ENCODE peak calls at places on chromosomes 11 and 22, in ten cellular contexts. H is stomach, I is ovary, K is H1, U is A549, D is SK-N-SH, J is esophagus muscularis mucosa, E is K562, A is tibial nerve, S is sigmoid colon. O is an unnamed sample.

GRCh38 chr11:15327786-15328231 is 213.1 kb downstream of the INSC start:
- DNase-seq in D (peak), I (peak), S (no peak), H (peak), U (peak), A (peak), E (peak), K (peak), J (peak), O (no peak)

GRCh38 chr22:37544955-37545702 is 15.2 kb upstream of the CDC42EP1 start:
- DNase-seq in S (peak), D (peak), I (peak), K (peak), H (peak), E (peak), A (no peak), U (peak), J (no peak), O (peak)

GRCh38 chr11:3127706-3128355 is 37.3 kb downstream of the OSBPL5 start:
- DNase-seq in U (no peak), S (no peak), H (no peak), E (no peak), A (no peak), D (no peak), I (peak), K (no peak), J (no peak), O (no peak)

GRCh38 chr11:117220568-117220967 is 11.3 kb downstream of the PCSK7 start:
- DNase-seq in S (peak), I (peak), E (no peak), K (no peak), J (no peak), H (no peak), A (no peak), D (no peak), U (no peak), O (peak)

GRCh38 chr11:117444256-117445096 is 116.8 kb downstream of the CEP164 start:
- DNase-seq in S (no peak), D (peak), K (no peak), I (no peak), E (no peak), J (no peak), H (no peak), A (no peak), U (no peak), O (no peak)

GRCh38 chr11:108239076-108239475 is 16.2 kb downstream of the ATM start:
- DNase-seq in H (no peak), U (no peak), D (no peak), K (no peak), E (no peak), S (no peak), J (no peak), A (no peak), I (no peak), O (no peak)

GRCh38 chr11:14764899-14765527 is 121.4 kb downstream of the PDE3B start:
- DNase-seq in K (no peak), D (peak), U (no peak), J (no peak), E (peak), H (no peak), S (no peak), I (no peak), A (no peak), O (no peak)

GRCh38 chr11:1652778-1653540 is 23.4 kb downstream of the KRTAP5-5 start:
- DNase-seq in D (peak), K (peak), S (peak), I (peak), U (peak), E (peak), H (peak), J (no peak), A (peak), O (peak)

GRCh38 chr11:92226331-92227232 is 2.0 kb downstream of the FAT3 start:
- DNase-seq in K (peak), S (no peak), I (peak), U (no peak), H (no peak), E (no peak), A (no peak), J (no peak), D (peak), O (no peak)

GRCh38 chr11:32029721-32030120 is 61.2 kb upstream of the RCN1 start:
- DNase-seq in I (no peak), D (no peak), S (no peak), E (no peak), U (no peak), J (no peak), H (no peak), K (no peak), A (no peak), O (no peak)

GRCh38 chr11:36060926-36061325 is 117.1 kb downstream of the LDLRAD3 start:
- DNase-seq in J (no peak), U (no peak), K (no peak), E (no peak), I (no peak), S (no peak), A (no peak), H (no peak), D (no peak), O (no peak)

GRCh38 chr22:29766632-29767288 is at the start of gene ZMAT5:
- DNase-seq in H (peak), D (peak), U (peak), S (peak), E (peak), J (peak), A (peak), I (peak), K (peak), O (peak)

GRCh38 chr11:130622126-130622525 is 173.7 kb downstream of the ADAMTS15 start:
- DNase-seq in S (no peak), E (no peak), D (no peak), A (no peak), K (no peak), H (no peak), I (no peak), U (no peak), J (no peak), O (no peak)

GRCh38 chr11:117419136-117419914 is 91.7 kb downstream of the CEP164 start:
- DNase-seq in J (no peak), S (peak), K (no peak), H (no peak), U (no peak), E (no peak), I (no peak), D (no peak), A (no peak), O (no peak)

GRCh38 chr11:66951927-66952337 is 6.3 kb downstream of the PC start:
- DNase-seq in K (no peak), E (no peak), D (peak), I (no peak), H (peak), A (no peak), J (no peak), S (no peak), U (no peak), O (no peak)

GRCh38 chr11:62574363-62575057 is 819 bp upstream of the EEF1G start:
- DNase-seq in E (peak), J (no peak), I (peak), K (no peak), H (peak), D (peak), A (no peak), S (no peak), U (no peak), O (no peak)

GRCh38 chr11:78295991-78296930 is 107.5 kb downstream of the USP35 start:
- DNase-seq in E (peak), I (no peak), U (no peak), A (no peak), D (no peak), S (no peak), K (no peak), J (no peak), H (no peak), O (no peak)

GRCh38 chr11:118640332-118641154 is 33.1 kb downstream of the PHLDB1 start:
- DNase-seq in E (no peak), H (no peak), J (no peak), D (peak), U (no peak), I (peak), A (no peak), K (no peak), S (no peak), O (no peak)

GRCh38 chr11:96464695-96465307 is 75.0 kb downstream of the JRKL start:
- DNase-seq in J (no peak), D (peak), H (no peak), U (peak), K (no peak), E (peak), A (no peak), I (no peak), S (no peak), O (no peak)

GRCh38 chr22:44261861-44262595 is 50.7 kb downstream of the SHISAL1 start:
- DNase-seq in E (peak), K (no peak), D (peak), S (peak), A (no peak), J (no peak), I (peak), H (no peak), U (no peak), O (peak)

GRCh38 chr11:67671211-67671520 is 3.3 kb downstream of the ALDH3B2 start:
- DNase-seq in J (no peak), K (no peak), D (peak), H (no peak), A (no peak), I (no peak), U (no peak), S (no peak), E (no peak), O (no peak)

GRCh38 chr22:25650834-25651233 is 86.4 kb downstream of the GRK3 start:
- DNase-seq in D (no peak), E (no peak), H (no peak), U (no peak), S (no peak), A (no peak), J (no peak), K (no peak), I (no peak), O (no peak)

GRCh38 chr11:81772161-81772560 is 961.5 kb downstream of the FAM181B start:
- DNase-seq in H (no peak), K (no peak), J (no peak), E (no peak), D (peak), A (no peak), U (no peak), I (no peak), S (no peak), O (no peak)

GRCh38 chr22:40220316-40221054 is 42.8 kb downstream of the TNRC6B start:
- DNase-seq in E (no peak), J (no peak), D (no peak), S (no peak), A (no peak), U (no peak), H (no peak), I (peak), K (no peak), O (no peak)

GRCh38 chr11:2531277-2531986 is 86.6 kb downstream of the KCNQ1 start:
- DNase-seq in U (peak), A (peak), K (peak), D (peak), I (peak), J (no peak), H (peak), S (peak), E (peak), O (no peak)

GRCh38 chr11:77003954-77004353 is 30.2 kb upstream of the B3GNT6 start:
- DNase-seq in K (no peak), U (no peak), I (no peak), D (no peak), A (no peak), S (no peak), E (no peak), H (no peak), J (peak), O (no peak)

GRCh38 chr11:61756452-61757212 is 4.2 kb downstream of the MYRF start:
- DNase-seq in K (no peak), I (no peak), A (no peak), D (no peak), J (no peak), E (peak), S (no peak), U (peak), H (peak), O (no peak)

GRCh38 chr11:114280696-114281095 is 15.5 kb upstream of the NNMT start:
- DNase-seq in H (peak), E (peak), S (peak), A (no peak), K (peak), I (peak), D (peak), J (peak), U (peak), O (no peak)

GRCh38 chr22:46986788-46987187 is 224.3 kb downstream of the TBC1D22A start:
- DNase-seq in K (no peak), E (no peak), S (no peak), H (no peak), J (no peak), I (no peak), D (no peak), U (no peak), A (no peak), O (no peak)

GRCh38 chr11:129364143-129364654 is 11.4 kb upstream of the BARX2 start:
- DNase-seq in A (no peak), I (peak), H (peak), E (peak), J (no peak), U (peak), D (peak), S (peak), K (peak), O (no peak)
- TF ChIP-seq EP300 in A (no peak), I (no peak), H (no peak), E (no peak), J (no peak), U (no peak), D (no peak), S (no peak), K (no peak), O (no peak)

GRCh38 chr11:26332572-26332915 is 614 bp downstream of the ANO3 start:
- DNase-seq in H (no peak), U (no peak), S (no peak), K (no peak), A (no peak), D (no peak), I (no peak), E (no peak), J (no peak), O (no peak)
- TF ChIP-seq EP300 in H (no peak), U (no peak), S (no peak), K (no peak), A (no peak), D (no peak), I (no peak), E (no peak), J (no peak), O (no peak)

GRCh38 chr11:65210361-65210731 is 28.6 kb downstream of the CAPN1 start:
- DNase-seq in I (no peak), S (peak), D (no peak), U (no peak), E (no peak), A (no peak), J (no peak), H (peak), K (no peak), O (no peak)

GRCh38 chr11:65212226-65212801 is 30.6 kb downstream of the CAPN1 start:
- DNase-seq in K (no peak), A (no peak), E (peak), S (peak), D (no peak), H (no peak), U (no peak), J (no peak), I (no peak), O (no peak)

GRCh38 chr11:65209711-65210360 is 28.1 kb downstream of the CAPN1 start:
- DNase-seq in E (no peak), K (no peak), J (no peak), S (peak), A (no peak), U (no peak), H (peak), D (no peak), I (no peak), O (no peak)

GRCh38 chr11:65210748-65211147 is 29.0 kb downstream of the CAPN1 start:
- DNase-seq in E (no peak), I (no peak), K (no peak), U (no peak), S (peak), D (no peak), H (no peak), A (no peak), J (no peak), O (no peak)

GRCh38 chr11:65211293-65212105 is 29.8 kb downstream of the CAPN1 start:
- DNase-seq in K (no peak), S (peak), D (no peak), H (no peak), I (no peak), U (no peak), A (no peak), J (no peak), E (no peak), O (no peak)
- TF ChIP-seq EP300 in K (no peak), S (no peak), D (no peak), H (no peak), I (no peak), U (no peak), A (no peak), J (no peak), E (no peak), O (no peak)

GRCh38 chr11:122737951-122738693 is 82.6 kb downstream of the UBASH3B start:
- DNase-seq in H (no peak), A (no peak), I (no peak), J (no peak), K (no peak), D (no peak), E (no peak), S (no peak), U (no peak), O (no peak)
- TF ChIP-seq EP300 in H (no peak), A (no peak), I (no peak), J (no peak), K (no peak), D (no peak), E (no peak), S (no peak), U (no peak), O (no peak)

GRCh38 chr11:44693654-44694119 is 33.1 kb upstream of the TSPAN18 start:
- DNase-seq in A (no peak), K (no peak), E (no peak), S (no peak), D (peak), U (no peak), J (no peak), I (no peak), H (no peak), O (no peak)
- TF ChIP-seq EP300 in A (no peak), K (no peak), E (no peak), S (no peak), D (no peak), U (no peak), J (no peak), I (no peak), H (no peak), O (no peak)

O was measured in suprapubic skin.